ENCODE peak calls at places on chromosome 11, in eight cellular contexts. B is gastrocnemius medialis, L is adrenal gland, I is A549, R is heart left ventricle, X is endothelial cell of umbilical vein, N is spleen, P is HepG2. H is an unnamed sample.
A peak's percentile ranks its signal among the peaks of the same experiment; 100 is the strongest.

GRCh38 chr11:2123628-2123960 is 15.6 kb downstream of the IGF2 start:
- DNase-seq in X (no peak), L (no peak), P (no peak), N (no peak), B (no peak), R (no peak), I (no peak), H (no peak)

GRCh38 chr11:116108161-116108560 is 603.9 kb upstream of the CADM1 start:
- DNase-seq in R (no peak), P (no peak), L (no peak), N (no peak), I (no peak), B (no peak), X (no peak), H (no peak)

GRCh38 chr11:134038897-134039470 is 29.9 kb upstream of the JAM3 start:
- DNase-seq in R (peak; percentile 50), L (no peak), P (no peak), I (no peak), X (no peak), B (no peak), N (no peak), H (no peak)

GRCh38 chr11:95827661-95828060 is 37.4 kb downstream of the CEP57 start:
- DNase-seq in B (no peak), R (no peak), P (no peak), L (no peak), X (no peak), N (no peak), I (no peak), H (no peak)

GRCh38 chr11:93589347-93589746 is 46.2 kb upstream of the SMCO4 start:
- DNase-seq in L (no peak), R (no peak), B (no peak), I (no peak), X (no peak), N (no peak), P (no peak), H (no peak)

GRCh38 chr11:85167471-85167870 is 459.7 kb downstream of the DLG2 start:
- DNase-seq in I (no peak), L (no peak), B (no peak), R (no peak), X (no peak), P (no peak), N (no peak), H (no peak)

GRCh38 chr11:2173150-2173693 is 1.6 kb upstream of the TH start:
- DNase-seq in P (no peak), I (no peak), B (no peak), R (no peak), X (no peak), L (no peak), N (no peak), H (no peak)

GRCh38 chr11:83306385-83307080 is 20.4 kb upstream of the CCDC90B start:
- DNase-seq in I (no peak), L (no peak), N (no peak), B (no peak), X (no peak), R (no peak), P (no peak), H (no peak)

GRCh38 chr11:105130189-105130813 is 9.3 kb downstream of the CARD18 start:
- DNase-seq in P (no peak), R (no peak), I (no peak), L (no peak), N (peak; percentile 44), X (no peak), B (no peak), H (no peak)

GRCh38 chr11:115279831-115280761 is 224.1 kb downstream of the CADM1 start:
- DNase-seq in X (peak; percentile 17), L (no peak), B (no peak), P (peak; percentile 87), I (no peak), R (no peak), N (no peak), H (no peak)

GRCh38 chr11:86592047-86592564 is 80.3 kb downstream of the ME3 start:
- DNase-seq in L (no peak), I (no peak), R (no peak), N (no peak), B (no peak), X (peak; percentile 71), P (no peak), H (no peak)

GRCh38 chr11:6812391-6813005 is 13.0 kb upstream of the OR6A2 start:
- DNase-seq in R (no peak), I (peak; percentile 35), P (peak; percentile 48), N (no peak), L (no peak), B (no peak), X (peak; percentile 48), H (no peak)

GRCh38 chr11:117497206-117497951 is 169.7 kb downstream of the CEP164 start:
- DNase-seq in N (no peak), X (no peak), R (no peak), L (no peak), I (no peak), B (no peak), P (no peak), H (no peak)

GRCh38 chr11:91396243-91397133 is 828.1 kb upstream of the FAT3 start:
- DNase-seq in I (peak; percentile 51), N (no peak), L (no peak), B (no peak), X (no peak), R (no peak), P (peak; percentile 82), H (no peak)

GRCh38 chr11:17786824-17787525 is 52.4 kb downstream of the KCNC1 start:
- DNase-seq in N (no peak), R (peak; percentile 7), B (no peak), I (no peak), X (no peak), P (no peak), L (no peak), H (no peak)

GRCh38 chr11:69249086-69249640 is 44.8 kb upstream of the MYEOV start:
- DNase-seq in B (no peak), L (no peak), I (no peak), P (no peak), R (no peak), N (no peak), X (no peak), H (no peak)

GRCh38 chr11:77151804-77152513 is 23.9 kb downstream of the MYO7A start:
- DNase-seq in N (no peak), P (no peak), B (no peak), R (no peak), X (no peak), I (no peak), L (peak; percentile 51), H (no peak)

GRCh38 chr11:2807801-2808241 is 77.8 kb downstream of the CDKN1C start:
- DNase-seq in N (peak; percentile 41), X (no peak), R (peak; percentile 29), L (peak; percentile 16), B (peak; percentile 1), I (no peak), P (no peak), H (peak; percentile 62)

GRCh38 chr11:120391854-120392253 is 55.6 kb downstream of the ARHGEF12 start:
- DNase-seq in X (peak; percentile 23), I (no peak), P (peak; percentile 31), N (no peak), R (no peak), L (no peak), B (no peak), H (no peak)

GRCh38 chr11:12274558-12275197 is 102.7 kb upstream of the PARVA start:
- DNase-seq in X (no peak), L (no peak), P (no peak), B (no peak), R (no peak), I (no peak), N (no peak), H (no peak)

GRCh38 chr11:69131644-69132300 is 24.0 kb upstream of the SMIM38 start:
- DNase-seq in R (peak; percentile 63), P (peak; percentile 80), N (peak; percentile 55), I (peak; percentile 68), B (no peak), X (peak; percentile 69), L (peak; percentile 83), H (peak; percentile 59)

GRCh38 chr11:75447415-75447814 is 14.4 kb upstream of the KLHL35 start:
- DNase-seq in R (no peak), I (no peak), P (no peak), L (no peak), N (no peak), X (no peak), B (no peak), H (no peak)
- TF ChIP-seq POLR2A in R (no peak), I (no peak), P (no peak), L (no peak), N (no peak), X (no peak), B (no peak), H (no peak)

GRCh38 chr11:68099474-68100405 is 21.4 kb downstream of the CHKA start:
- DNase-seq in I (no peak), R (peak; percentile 53), L (peak; percentile 87), B (no peak), X (peak; percentile 92), N (no peak), P (peak; percentile 99), H (peak; percentile 78)
- H3K27ac ChIP-seq in I (no peak overlapping the region), R (peak overlapping the region; percentile 2), L (peak overlapping the region; percentile 70), B (peak overlapping the region; percentile 27), X (peak overlapping the region; percentile 70), N (peak overlapping the region; percentile 68), P (peak overlapping the region; percentile 94), H (peak overlapping the region; percentile 22)

DNA sequence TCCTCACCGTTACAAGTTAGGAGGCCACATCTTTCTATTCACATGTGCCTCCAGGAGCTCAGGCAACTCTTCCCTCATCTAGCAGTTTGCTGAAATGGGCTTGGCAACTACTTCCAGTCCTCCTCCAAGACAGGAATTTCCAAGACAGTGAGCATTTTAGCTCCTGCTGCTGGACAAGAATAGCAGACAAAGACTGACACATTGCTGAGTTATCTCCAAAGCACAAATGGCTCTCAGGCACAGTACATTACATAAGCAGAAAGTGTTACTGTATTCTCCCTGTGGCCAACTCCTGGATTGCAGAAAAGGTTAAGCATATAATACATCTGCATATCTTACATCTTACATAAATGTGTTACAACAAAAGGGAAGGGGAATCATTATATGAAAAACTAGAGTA is 83.2 kb upstream of the POU2AF2 start:
- DNase-seq in N (no peak), I (no peak), R (no peak), B (no peak), P (no peak), L (no peak), X (no peak), H (no peak)
- TF ChIP-seq POLR2A in N (no peak), I (no peak), R (no peak), B (no peak), P (no peak), L (no peak), X (no peak), H (no peak)

DNA sequence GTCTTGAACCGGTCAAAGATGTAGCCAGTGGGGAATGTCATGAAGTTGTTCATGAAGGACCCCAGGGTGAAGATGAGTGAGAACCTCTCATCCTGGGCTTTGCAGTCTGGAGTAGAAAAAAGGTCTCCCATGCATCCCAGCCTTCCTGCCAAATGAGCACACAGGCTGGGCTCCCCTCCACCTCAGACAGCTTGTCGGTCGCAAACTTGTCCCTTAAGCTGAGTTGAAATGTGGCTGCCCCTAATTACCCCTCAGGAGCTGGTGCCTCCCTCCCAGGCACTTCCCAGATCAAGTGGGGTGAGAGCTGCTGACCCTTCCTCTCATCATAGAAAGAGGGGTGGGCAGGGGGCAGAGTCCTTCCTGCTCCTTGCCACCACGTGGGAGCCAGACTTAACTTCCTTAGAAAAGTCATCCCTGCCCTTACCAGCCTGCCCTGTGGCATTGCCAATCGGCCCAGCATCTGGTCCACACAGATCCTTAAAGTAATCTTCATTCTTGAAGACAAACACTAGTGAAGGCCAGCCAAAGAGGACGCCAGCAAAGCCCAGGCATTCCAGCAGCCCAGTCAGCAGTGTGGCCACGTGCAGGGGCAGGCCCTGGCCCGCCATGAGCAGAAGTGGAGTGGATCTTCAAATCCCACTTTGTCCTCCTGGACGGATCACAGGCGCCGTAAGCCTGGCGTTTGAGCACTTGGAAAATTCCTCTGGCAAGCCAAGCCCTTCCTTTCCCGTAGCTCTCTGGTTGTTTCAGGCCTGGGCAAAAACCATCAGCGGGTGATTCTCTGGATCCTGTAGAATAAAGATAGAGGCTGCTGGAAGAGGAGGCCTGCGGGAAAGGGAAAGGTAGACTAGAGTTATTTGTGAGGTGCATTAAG is 1.1 kb downstream of the SLC43A3 start:
- DNase-seq in R (peak; percentile 70), L (peak; percentile 54), X (peak; percentile 41), P (no peak), I (no peak), B (peak; percentile 30), N (peak; percentile 79), H (peak; percentile 66)
- H3K27ac ChIP-seq in R (peak overlapping the region; percentile 95), L (peak overlapping the region; percentile 88), X (peak overlapping the region; percentile 81), P (no peak overlapping the region), I (peak overlapping the region; percentile 5), B (peak overlapping the region; percentile 93), N (peak overlapping the region; percentile 92), H (peak overlapping the region; percentile 98)